ENCODE peak calls at places on chromosomes 11 and 22, in eight cellular contexts. S is activated gamma-delta T cell treated with Interleukin-2 at 50 U/mL for 16 hours; J is CD8-positive, alpha-beta T cell; Z is left cardiac atrium; G is posterior cingulate gyrus; N is D341Med; U is aorta; Q is lower lobe of right lung. X is an unnamed sample.

GRCh38 chr11:35969089-35970046 is 25.5 kb downstream of the LDLRAD3 start:
- DNase-seq in S (no peak), J (no peak), Z (no peak), G (no peak), N (peak), U (no peak), Q (peak), X (no peak)

GRCh38 chr11:46377266-46377665 is 4.2 kb upstream of the MDK start:
- DNase-seq in S (no peak), J (no peak), Z (no peak), G (peak), N (no peak), U (no peak), Q (no peak), X (no peak)

GRCh38 chr22:41092847-41093371 is 517 bp downstream of the EP300 start:
- DNase-seq in S (peak), J (peak), Z (no peak), G (peak), N (peak), U (peak), Q (peak), X (peak)

GRCh38 chr11:72576661-72577060 is 97.6 kb downstream of the PDE2A start:
- DNase-seq in S (no peak), J (no peak), Z (no peak), G (peak), N (no peak), U (no peak), Q (peak), X (no peak)

GRCh38 chr11:61897387-61898246 is 6.3 kb upstream of the FADS3 start:
- DNase-seq in S (peak), J (peak), Z (peak), G (peak), N (peak), U (peak), Q (peak), X (peak)

GRCh38 chr11:133719532-133720235 is 125.6 kb downstream of the SPATA19 start:
- DNase-seq in S (no peak), J (no peak), Z (no peak), G (no peak), N (no peak), U (no peak), Q (no peak), X (no peak)

GRCh38 chr22:25174888-25175411 is 24.7 kb upstream of the CRYBB3 start:
- DNase-seq in S (no peak), J (no peak), Z (no peak), G (no peak), N (no peak), U (no peak), Q (no peak), X (no peak)

GRCh38 chr11:45659031-45659817 is 6.2 kb downstream of the CHST1 start:
- DNase-seq in S (no peak), J (no peak), Z (no peak), G (peak), N (no peak), U (no peak), Q (no peak), X (no peak)

GRCh38 chr11:16292167-16292859 is 64.0 kb downstream of the SOX6 start:
- DNase-seq in S (no peak), J (no peak), Z (no peak), G (no peak), N (peak), U (no peak), Q (no peak), X (no peak)

GRCh38 chr11:32005786-32006406 is 85.0 kb upstream of the RCN1 start:
- DNase-seq in S (no peak), J (no peak), Z (no peak), G (peak), N (no peak), U (no peak), Q (no peak), X (no peak)

GRCh38 chr22:36055376-36056310 is 27.0 kb upstream of the RBFOX2 start:
- DNase-seq in S (no peak), J (no peak), Z (no peak), G (no peak), N (no peak), U (no peak), Q (no peak), X (no peak)

GRCh38 chr22:39543095-39543494 is 10.5 kb upstream of the RPS19BP1 start:
- DNase-seq in S (no peak), J (no peak), Z (no peak), G (peak), N (peak), U (no peak), Q (no peak), X (peak)

GRCh38 chr11:130315354-130315970 is 745 bp upstream of the ZBTB44 start:
- DNase-seq in S (peak), J (peak), Z (peak), G (peak), N (peak), U (peak), Q (peak), X (no peak)

GRCh38 chr11:42967653-42968052 is 344.1 kb upstream of the API5 start:
- DNase-seq in S (no peak), J (no peak), Z (no peak), G (no peak), N (no peak), U (no peak), Q (no peak), X (no peak)

GRCh38 chr11:129815596-129816461 is at the start of gene TMEM45B:
- DNase-seq in S (peak), J (peak), Z (no peak), G (no peak), N (peak), U (no peak), Q (peak), X (no peak)

GRCh38 chr11:12478743-12479142 is 101.4 kb downstream of the PARVA start:
- DNase-seq in S (no peak), J (no peak), Z (peak), G (no peak), N (no peak), U (no peak), Q (no peak), X (no peak)

GRCh38 chr22:35219012-35219411 is 38.3 kb upstream of the HMGXB4 start:
- DNase-seq in S (no peak), J (no peak), Z (no peak), G (no peak), N (no peak), U (no peak), Q (no peak), X (peak)

GRCh38 chr22:41401781-41402648 is 20.3 kb downstream of the TEF start:
- DNase-seq in S (no peak), J (no peak), Z (peak), G (peak), N (peak), U (peak), Q (peak), X (peak)

GRCh38 chr11:111834432-111835163 is 36.8 kb downstream of the ALG9 start:
- DNase-seq in S (no peak), J (no peak), Z (no peak), G (no peak), N (no peak), U (no peak), Q (no peak), X (no peak)

GRCh38 chr11:122714484-122714883 is 59.0 kb downstream of the UBASH3B start:
- DNase-seq in S (no peak), J (no peak), Z (no peak), G (no peak), N (no peak), U (no peak), Q (no peak), X (no peak)

GRCh38 chr11:74024630-74025029 is 15.7 kb upstream of the UCP3 start:
- DNase-seq in S (no peak), J (no peak), Z (peak), G (no peak), N (no peak), U (peak), Q (peak), X (no peak)

GRCh38 chr11:65903068-65903481 is 2.9 kb upstream of the FOSL1 start:
- DNase-seq in S (no peak), J (no peak), Z (no peak), G (peak), N (no peak), U (no peak), Q (no peak), X (peak)

GRCh38 chr22:46995501-46996360 is 233.3 kb downstream of the TBC1D22A start:
- DNase-seq in S (no peak), J (no peak), Z (no peak), G (no peak), N (no peak), U (no peak), Q (no peak), X (no peak)

GRCh38 chr11:26841818-26842457 is 120.1 kb upstream of the SLC5A12 start:
- DNase-seq in S (no peak), J (no peak), Z (no peak), G (no peak), N (no peak), U (no peak), Q (no peak), X (no peak)

GRCh38 chr11:125091247-125091876 is 20.1 kb downstream of the TMEM218 start:
- DNase-seq in S (no peak), J (no peak), Z (no peak), G (peak), N (peak), U (no peak), Q (peak), X (peak)